ENCODE peak calls at places on chromosomes 11 and 22, in seven cellular contexts. Y is heart right ventricle, M is esophagus squamous epithelium, V is foreskin fibroblast, X is BE2C, L is AG09309, K is AG04450. B is an unnamed sample.

GRCh38 chr11:59556883-59557205 is 45.5 kb downstream of the OR4D9 start:
- DNase-seq in Y (no peak), M (no peak), V (no peak), X (no peak), L (no peak), K (no peak), B (peak)

GRCh38 chr22:24996420-24996952 is 44.0 kb downstream of the KIAA1671 start:
- DNase-seq in Y (peak), M (no peak), V (no peak), X (peak), L (no peak), K (no peak), B (peak)

GRCh38 chr11:326842-327580 is 6.4 kb upstream of the IFITM3 start:
- DNase-seq in Y (peak), M (no peak), V (peak), X (no peak), L (no peak), K (no peak), B (no peak)

GRCh38 chr11:102727890-102728289 is 3.1 kb upstream of the MMP8 start:
- DNase-seq in Y (no peak), M (no peak), V (peak), X (no peak), L (no peak), K (peak), B (peak)

GRCh38 chr11:131246589-131247164 is 123.7 kb upstream of the NTM start:
- DNase-seq in Y (peak), M (no peak), V (no peak), X (no peak), L (no peak), K (no peak), B (peak)

GRCh38 chr22:25540912-25541660 is 23.4 kb upstream of the GRK3 start:
- DNase-seq in Y (no peak), M (no peak), V (no peak), X (no peak), L (no peak), K (no peak), B (no peak)

GRCh38 chr11:112620621-112621394 is 340.4 kb upstream of the NCAM1 start:
- DNase-seq in Y (no peak), M (no peak), V (no peak), X (no peak), L (no peak), K (no peak), B (peak)

GRCh38 chr22:33401291-33401690 is 343.1 kb upstream of the SYN3 start:
- DNase-seq in Y (no peak), M (no peak), V (no peak), X (no peak), L (no peak), K (peak), B (no peak)

GRCh38 chr22:37187552-37187890 is 526 bp downstream of the C1QTNF6 start:
- DNase-seq in Y (no peak), M (no peak), V (peak), X (peak), L (no peak), K (no peak), B (peak)

GRCh38 chr11:114081641-114082414 is 22.3 kb downstream of the ZBTB16 start:
- DNase-seq in Y (no peak), M (no peak), V (peak), X (no peak), L (no peak), K (no peak), B (no peak)

GRCh38 chr11:33881651-33882279 is 10.1 kb downstream of the LMO2 start:
- DNase-seq in Y (no peak), M (no peak), V (no peak), X (no peak), L (no peak), K (no peak), B (no peak)

GRCh38 chr11:78660451-78660850 is 85.8 kb upstream of the NARS2 start:
- DNase-seq in Y (no peak), M (no peak), V (no peak), X (no peak), L (no peak), K (no peak), B (peak)

GRCh38 chr22:44595841-44596341 is 97.9 kb upstream of the RTL6 start:
- DNase-seq in Y (no peak), M (no peak), V (no peak), X (peak), L (no peak), K (no peak), B (no peak)

GRCh38 chr11:554824-555499 is 5.6 kb downstream of the LMNTD2 start:
- DNase-seq in Y (no peak), M (no peak), V (no peak), X (peak), L (no peak), K (no peak), B (peak)

GRCh38 chr11:62555464-62556092 is 9.0 kb upstream of the AHNAK start:
- DNase-seq in Y (no peak), M (no peak), V (no peak), X (no peak), L (no peak), K (no peak), B (no peak)

GRCh38 chr11:92653448-92653847 is 316.0 kb upstream of the MTNR1B start:
- DNase-seq in Y (no peak), M (no peak), V (no peak), X (no peak), L (no peak), K (no peak), B (no peak)

GRCh38 chr11:75275581-75275980 is 35.0 kb downstream of the TPBGL start:
- DNase-seq in Y (no peak), M (peak), V (no peak), X (no peak), L (no peak), K (no peak), B (no peak)

GRCh38 chr22:50057868-50058311 is at the start of gene TTLL8:
- DNase-seq in Y (no peak), M (no peak), V (no peak), X (no peak), L (no peak), K (no peak), B (no peak)

GRCh38 chr11:7437706-7438105 is 47.6 kb upstream of the OLFML1 start:
- DNase-seq in Y (no peak), M (no peak), V (no peak), X (no peak), L (peak), K (no peak), B (no peak)

GRCh38 chr11:131867457-131868257 is 497.2 kb downstream of the NTM start:
- DNase-seq in Y (peak), M (no peak), V (peak), X (peak), L (peak), K (peak), B (peak)

GRCh38 chr11:112172362-112172994 is 2.8 kb upstream of the BCO2 start:
- DNase-seq in Y (no peak), M (no peak), V (peak), X (no peak), L (no peak), K (no peak), B (peak)

GRCh38 chr22:17700778-17701177 is 62.2 kb downstream of the BCL2L13 start:
- DNase-seq in Y (no peak), M (no peak), V (no peak), X (no peak), L (no peak), K (no peak), B (no peak)

GRCh38 chr11:102669664-102670063 is 35.9 kb downstream of the MMP27 start:
- DNase-seq in Y (no peak), M (no peak), V (no peak), X (no peak), L (no peak), K (no peak), B (no peak)

GRCh38 chr11:77202941-77203900 is 75.2 kb downstream of the MYO7A start:
- DNase-seq in Y (no peak), M (no peak), V (no peak), X (no peak), L (no peak), K (no peak), B (no peak)

GRCh38 chr11:122711831-122712378 is 56.4 kb downstream of the UBASH3B start:
- DNase-seq in Y (no peak), M (no peak), V (peak), X (no peak), L (no peak), K (no peak), B (no peak)

GRCh38 chr11:61281581-61282250 is 13.4 kb downstream of the VWCE start:
- DNase-seq in Y (no peak), M (no peak), V (no peak), X (peak), L (no peak), K (no peak), B (peak)

GRCh38 chr22:43425976-43426785 is 14.4 kb downstream of the MPPED1 start:
- DNase-seq in Y (no peak), M (no peak), V (no peak), X (no peak), L (no peak), K (no peak), B (no peak)

GRCh38 chr11:3146612-3147256 is 18.4 kb downstream of the OSBPL5 start:
- DNase-seq in Y (no peak), M (no peak), V (peak), X (no peak), L (no peak), K (no peak), B (peak)

GRCh38 chr11:79390923-79391322 is 49.9 kb downstream of the TENM4 start:
- DNase-seq in Y (peak), M (no peak), V (no peak), X (no peak), L (no peak), K (no peak), B (no peak)

GRCh38 chr11:64870893-64871849 is 7.2 kb downstream of the EHD1 start:
- DNase-seq in Y (no peak), M (no peak), V (no peak), X (no peak), L (no peak), K (no peak), B (no peak)

GRCh38 chr11:64870176-64870892 is 8.1 kb downstream of the EHD1 start:
- DNase-seq in Y (no peak), M (no peak), V (peak), X (no peak), L (no peak), K (no peak), B (peak)

GRCh38 chr11:64869571-64870175 is 8.7 kb downstream of the EHD1 start:
- DNase-seq in Y (no peak), M (no peak), V (no peak), X (peak), L (no peak), K (no peak), B (no peak)

GRCh38 chr11:64867748-64868462 is 10.5 kb downstream of the EHD1 start:
- DNase-seq in Y (no peak), M (no peak), V (no peak), X (no peak), L (no peak), K (no peak), B (peak)

GRCh38 chr11:64868904-64869570 is 9.4 kb downstream of the EHD1 start:
- DNase-seq in Y (peak), M (no peak), V (peak), X (no peak), L (no peak), K (peak), B (peak)
- H3K4me3 ChIP-seq in Y (no peak), M (peak), V (no peak), X (no peak), L (no peak), K (peak), B (no peak)

DNA sequence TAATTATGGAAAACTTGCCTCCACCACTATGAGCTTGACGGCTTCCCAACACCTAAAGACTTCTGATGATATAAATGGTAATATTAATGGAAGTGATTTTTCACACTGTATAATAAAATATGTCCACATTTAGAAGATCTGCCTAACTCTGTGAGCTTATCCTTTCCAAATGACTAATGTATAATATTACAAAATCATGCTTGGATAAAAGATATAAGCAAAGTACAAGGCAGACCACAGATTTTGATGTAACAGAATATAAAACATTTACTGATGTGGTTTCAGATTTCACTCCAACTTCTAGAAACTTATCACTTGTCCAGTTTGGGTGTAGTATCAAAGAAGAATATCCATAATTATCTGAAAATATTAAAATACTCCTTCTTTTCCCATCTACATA is 36.9 kb downstream of the GALNT18 start:
- DNase-seq in Y (no peak), M (no peak), V (no peak), X (no peak), L (no peak), K (no peak), B (peak)
- H3K4me3 ChIP-seq in Y (no peak), M (no peak), V (no peak), X (no peak), L (no peak), K (no peak), B (no peak)

GRCh38 chr22:40183029-40183581 is 5.4 kb downstream of the TNRC6B start:
- DNase-seq in Y (no peak), M (no peak), V (peak), X (no peak), L (peak), K (no peak), B (peak)
- H3K4me3 ChIP-seq in Y (no peak), M (peak), V (peak), X (no peak), L (no peak), K (peak), B (no peak)

GRCh38 chr22:38494498-38494897 is 11.6 kb downstream of the DDX17 start:
- DNase-seq in Y (no peak), M (no peak), V (no peak), X (no peak), L (peak), K (no peak), B (no peak)
- H3K4me3 ChIP-seq in Y (no peak), M (no peak), V (no peak), X (no peak), L (no peak), K (no peak), B (no peak)

DNA sequence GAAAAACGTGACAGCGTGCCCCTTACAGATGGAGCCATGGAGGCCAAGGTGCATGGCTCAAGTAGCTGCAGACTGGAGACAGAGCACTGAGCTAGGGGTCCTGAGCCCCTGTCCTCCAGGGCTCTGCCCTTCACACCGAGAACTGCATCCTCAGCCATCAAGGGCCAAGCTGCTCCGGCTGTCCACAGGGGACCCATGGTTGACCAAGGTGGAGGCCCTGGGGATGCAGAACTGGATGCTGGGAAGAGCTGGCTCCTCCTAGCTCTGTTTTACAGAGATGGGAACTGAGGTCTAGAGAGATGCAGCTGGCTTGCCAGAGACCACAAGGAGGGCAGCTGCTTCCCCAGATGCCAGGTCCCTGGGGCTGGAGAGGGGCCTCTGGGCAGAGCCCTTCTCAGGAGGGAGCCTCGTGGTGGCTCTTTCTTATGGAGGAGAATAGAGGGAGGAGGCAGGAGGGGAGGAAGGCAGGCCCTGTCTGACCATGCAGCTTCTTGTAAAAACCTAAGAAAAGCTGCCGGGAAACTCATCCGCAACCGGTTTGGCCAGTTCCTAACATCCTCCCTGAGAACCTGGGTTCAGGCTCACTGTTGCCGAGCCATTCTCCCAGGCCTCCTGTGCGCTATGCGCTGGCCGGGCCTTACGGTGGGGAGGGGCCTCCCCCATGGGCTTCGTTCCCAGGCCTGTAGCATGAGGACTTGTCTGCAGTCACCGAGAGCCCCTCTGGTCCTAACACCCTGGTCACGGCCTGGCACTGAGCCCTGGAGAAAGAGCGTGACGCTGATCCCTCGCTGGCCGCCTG is 80.6 kb downstream of the WNT7B start:
- DNase-seq in Y (no peak), M (no peak), V (no peak), X (peak), L (no peak), K (no peak), B (peak)
- H3K4me3 ChIP-seq in Y (no peak), M (no peak), V (no peak), X (no peak), L (no peak), K (no peak), B (no peak)

B was measured in epithelial cell of esophagus.